ENCODE peak calls at places on chromosomes 5 and 9, in ten cellular contexts. P is colonic mucosa, S is OCI-LY7, Y is breast epithelium, C is pancreas, I is prostate gland, K is stomach, T is dorsolateral prefrontal cortex, H is GM12878, V is tibial artery. G is an unnamed sample.

GRCh38 chr9:92614123-92614510 is 55.8 kb downstream of the IPPK start:
- DNase-seq in Y (peak), V (no peak), K (no peak), C (no peak), I (no peak), T (no peak), P (no peak), H (no peak), S (no peak), G (no peak)

GRCh38 chr9:131835132-131835910 is 95.4 kb upstream of the RAPGEF1 start:
- DNase-seq in Y (no peak), C (no peak), H (no peak), V (no peak), S (no peak), I (no peak), K (no peak), T (no peak), P (no peak), G (no peak)

GRCh38 chr5:3139596-3139995 is 388.1 kb upstream of the IRX2 start:
- DNase-seq in T (no peak), Y (no peak), C (no peak), K (no peak), V (no peak), S (no peak), I (no peak), P (no peak), H (no peak), G (no peak)

GRCh38 chr9:133148351-133149129 is 15.2 kb downstream of the GBGT1 start:
- DNase-seq in S (peak), H (no peak), T (no peak), I (peak), K (peak), V (peak), Y (peak), C (peak), P (peak), G (no peak)

GRCh38 chr9:105510024-105510423 is 47.9 kb upstream of the FKTN start:
- DNase-seq in V (no peak), C (no peak), H (peak), Y (no peak), S (no peak), K (no peak), T (no peak), I (no peak), P (no peak), G (peak)

GRCh38 chr9:89684218-89684617 is 79.4 kb downstream of the GADD45G start:
- DNase-seq in Y (no peak), H (no peak), S (no peak), T (no peak), I (no peak), P (no peak), K (no peak), V (no peak), C (no peak), G (no peak)

GRCh38 chr9:4315582-4316215 is 15.8 kb upstream of the GLIS3 start:
- DNase-seq in K (peak), I (peak), T (no peak), Y (peak), C (peak), S (peak), P (peak), H (peak), V (peak), G (peak)

GRCh38 chr5:62731011-62731410 is 152.4 kb downstream of the LRRC70 start:
- DNase-seq in K (no peak), P (no peak), V (no peak), I (no peak), H (no peak), S (no peak), T (no peak), Y (no peak), C (no peak), G (no peak)

GRCh38 chr9:126615251-126615790 is 1.6 kb downstream of the LMX1B start:
- DNase-seq in P (no peak), C (peak), S (no peak), Y (peak), K (peak), H (no peak), V (no peak), T (no peak), I (no peak), G (no peak)

GRCh38 chr5:39986614-39987013 is 561.8 kb upstream of the DAB2 start:
- DNase-seq in Y (no peak), S (no peak), K (no peak), P (no peak), I (no peak), T (no peak), H (no peak), V (no peak), C (no peak), G (no peak)

GRCh38 chr9:37370968-37371563 is 51.4 kb upstream of the GRHPR start:
- DNase-seq in P (no peak), H (peak), T (no peak), Y (no peak), V (no peak), C (no peak), K (no peak), I (no peak), S (peak), G (no peak)

GRCh38 chr9:129052592-129052991 is 16.2 kb downstream of the MIGA2 start:
- DNase-seq in V (no peak), T (no peak), C (peak), Y (peak), H (no peak), S (no peak), I (peak), K (peak), P (peak), G (no peak)

GRCh38 chr9:82410306-82410705 is 421.7 kb downstream of the SPATA31D1 start:
- DNase-seq in S (no peak), V (no peak), Y (no peak), K (no peak), H (peak), C (no peak), T (no peak), P (no peak), I (no peak), G (no peak)

GRCh38 chr9:109014267-109015025 is 1.1 kb upstream of the CTNNAL1 start:
- DNase-seq in P (peak), V (peak), I (no peak), K (no peak), Y (no peak), T (no peak), H (no peak), S (no peak), C (no peak), G (peak)

GRCh38 chr9:85142461-85143401 is 473.2 kb downstream of the NTRK2 start:
- DNase-seq in H (peak), Y (no peak), T (no peak), I (no peak), S (peak), K (no peak), C (no peak), V (peak), P (no peak), G (no peak)

GRCh38 chr9:3850083-3850482 is 324.3 kb upstream of the RFX3 start:
- DNase-seq in S (no peak), T (no peak), P (no peak), I (no peak), Y (no peak), K (no peak), H (no peak), V (no peak), C (no peak), G (no peak)

GRCh38 chr5:143456952-143457547 is 53.6 kb upstream of the NR3C1 start:
- DNase-seq in C (no peak), I (no peak), P (no peak), S (no peak), T (no peak), K (no peak), H (no peak), V (no peak), Y (no peak), G (peak)

GRCh38 chr9:124334568-124335319 is 77.0 kb downstream of the NEK6 start:
- DNase-seq in P (no peak), V (no peak), Y (no peak), I (no peak), C (no peak), S (no peak), H (no peak), K (no peak), T (no peak), G (no peak)

GRCh38 chr9:89410709-89411111 is 87.2 kb downstream of the SEMA4D start:
- DNase-seq in C (no peak), H (peak), Y (no peak), K (no peak), T (no peak), S (no peak), I (no peak), V (no peak), P (no peak), G (no peak)

GRCh38 chr9:78167356-78167755 is 68.5 kb upstream of the CEP78 start:
- DNase-seq in T (no peak), P (peak), C (no peak), S (no peak), Y (peak), K (peak), V (no peak), I (peak), H (no peak), G (no peak)

GRCh38 chr9:16619341-16619740 is 251.1 kb downstream of the BNC2 start:
- DNase-seq in S (no peak), T (no peak), K (no peak), C (no peak), H (no peak), Y (no peak), I (no peak), P (no peak), V (no peak), G (no peak)

GRCh38 chr5:130032807-130033206 is 128.5 kb downstream of the CHSY3 start:
- DNase-seq in K (no peak), T (peak), V (peak), Y (no peak), H (no peak), P (no peak), S (no peak), C (no peak), I (no peak), G (no peak)

GRCh38 chr5:105304859-105305258 is 1742.3 kb upstream of the NUDT12 start:
- DNase-seq in H (no peak), I (no peak), P (no peak), Y (no peak), V (no peak), C (no peak), S (no peak), T (no peak), K (no peak), G (no peak)
- TF ChIP-seq CTCF in H (no peak), I (no peak), P (no peak), Y (no peak), V (no peak), C (no peak), S (peak), T (no peak), K (no peak), G (peak)

DNA sequence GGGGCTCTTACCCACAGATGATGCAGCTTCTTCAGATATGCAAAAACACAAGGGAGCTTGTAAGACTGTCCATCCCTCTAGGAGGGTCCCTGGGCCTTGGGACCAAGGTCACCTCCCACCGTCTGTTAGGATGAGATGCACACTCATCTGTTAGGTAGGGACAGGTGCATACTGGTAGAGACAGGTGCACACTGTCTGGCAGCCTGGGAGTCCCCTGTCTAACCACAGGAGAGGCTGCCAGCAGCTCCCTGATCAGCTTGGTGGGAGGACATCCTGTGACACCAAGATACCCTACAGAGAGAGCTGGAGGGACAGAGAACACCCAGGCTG is 13.2 kb downstream of the TSPAN17 start:
- DNase-seq in V (no peak), C (no peak), H (no peak), K (no peak), S (no peak), Y (no peak), T (no peak), P (no peak), I (no peak), G (no peak)
- H3K27ac ChIP-seq in V (no peak), C (no peak), H (no peak), K (no peak), S (no peak), Y (no peak), T (peak), P (no peak), I (no peak), G (no peak)

DNA sequence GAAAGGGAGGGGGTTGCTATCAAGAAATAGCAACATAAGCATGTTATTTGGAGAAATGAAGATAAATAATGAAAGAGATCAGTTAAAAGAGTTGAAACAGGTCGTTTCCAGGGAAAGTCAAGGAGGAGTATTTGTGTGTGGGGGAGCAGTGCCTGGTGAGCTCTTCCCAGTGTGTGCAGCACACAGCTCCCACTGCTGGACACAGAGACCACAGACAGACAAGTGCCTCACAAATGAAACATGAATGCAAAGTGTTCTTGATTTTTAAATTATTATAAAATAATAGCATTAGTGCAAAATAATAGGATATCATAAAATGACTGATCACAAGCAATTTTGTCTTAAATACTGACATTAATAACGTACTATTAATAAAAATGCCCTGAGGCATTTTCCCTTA is 40.8 kb downstream of the LIFR start:
- DNase-seq in V (no peak), Y (no peak), C (no peak), T (no peak), I (no peak), H (no peak), P (no peak), S (no peak), K (no peak), G (peak)
- TF ChIP-seq CTCF in V (no peak), Y (peak), C (no peak), T (no peak), I (no peak), H (no peak), P (no peak), S (no peak), K (no peak), G (peak)

GRCh38 chr5:73436535-73437125 is 11.9 kb downstream of the FOXD1 start:
- DNase-seq in H (no peak), S (no peak), V (no peak), P (no peak), C (no peak), K (no peak), I (no peak), Y (no peak), T (no peak), G (no peak)
- H3K27ac ChIP-seq in H (no peak), S (no peak), V (peak), P (no peak), C (no peak), K (no peak), I (no peak), Y (no peak), T (peak), G (peak)

GRCh38 chr9:116191757-116192415 is 38.3 kb downstream of the PAPPA start:
- DNase-seq in V (no peak), P (no peak), Y (no peak), S (no peak), I (no peak), K (no peak), C (no peak), T (no peak), H (no peak), G (no peak)
- TF ChIP-seq CTCF in V (no peak), P (no peak), Y (no peak), S (no peak), I (no peak), K (no peak), C (no peak), T (no peak), H (no peak), G (peak)

GRCh38 chr9:91196103-91196761 is 165.5 kb downstream of the AUH start:
- DNase-seq in V (no peak), K (no peak), P (no peak), T (no peak), I (no peak), S (no peak), C (no peak), Y (no peak), H (no peak), G (no peak)
- H3K27ac ChIP-seq in V (peak), K (peak), P (peak), T (no peak), I (peak), S (no peak), C (peak), Y (peak), H (no peak), G (no peak)

DNA sequence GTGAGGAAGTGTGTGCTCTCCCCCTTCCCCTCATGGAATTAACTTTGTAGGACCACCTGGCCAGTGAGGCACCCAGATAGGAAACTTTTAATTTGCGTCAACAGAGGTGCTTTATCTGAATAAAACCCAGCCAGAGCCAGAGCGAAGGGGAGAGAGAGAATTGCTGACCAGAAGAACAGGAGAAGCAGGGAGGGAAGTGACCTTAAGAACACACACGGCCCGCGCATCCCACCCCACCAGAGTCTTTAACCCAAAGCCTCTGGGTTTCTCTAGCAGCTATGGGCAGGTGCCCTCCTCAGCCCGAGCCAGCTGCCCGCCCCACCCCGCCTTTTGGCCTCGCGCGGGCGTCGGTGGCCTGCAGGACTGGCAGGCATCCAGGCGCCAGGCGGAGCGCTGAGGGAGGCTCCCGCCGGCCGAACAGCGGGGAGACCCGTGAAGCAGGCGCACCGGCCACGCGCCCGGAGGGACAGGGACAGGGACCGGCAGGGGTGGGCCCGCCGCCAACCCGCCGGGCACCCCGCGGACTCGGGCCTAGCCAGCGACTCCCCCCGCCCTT is 568 bp downstream of the ERAP1 start:
- DNase-seq in P (peak), T (peak), H (no peak), S (peak), Y (peak), C (peak), K (peak), I (peak), V (peak), G (peak)
- TF ChIP-seq CTCF in P (no peak), T (no peak), H (no peak), S (no peak), Y (no peak), C (no peak), K (no peak), I (no peak), V (no peak), G (no peak)

GRCh38 chr5:159777049-159777448 is 139.2 kb upstream of the ADRA1B start:
- DNase-seq in S (no peak), H (no peak), I (no peak), C (no peak), Y (no peak), K (no peak), V (no peak), P (no peak), T (no peak), G (no peak)
- H3K27ac ChIP-seq in S (no peak), H (no peak), I (no peak), C (no peak), Y (no peak), K (no peak), V (peak), P (no peak), T (no peak), G (no peak)

DNA sequence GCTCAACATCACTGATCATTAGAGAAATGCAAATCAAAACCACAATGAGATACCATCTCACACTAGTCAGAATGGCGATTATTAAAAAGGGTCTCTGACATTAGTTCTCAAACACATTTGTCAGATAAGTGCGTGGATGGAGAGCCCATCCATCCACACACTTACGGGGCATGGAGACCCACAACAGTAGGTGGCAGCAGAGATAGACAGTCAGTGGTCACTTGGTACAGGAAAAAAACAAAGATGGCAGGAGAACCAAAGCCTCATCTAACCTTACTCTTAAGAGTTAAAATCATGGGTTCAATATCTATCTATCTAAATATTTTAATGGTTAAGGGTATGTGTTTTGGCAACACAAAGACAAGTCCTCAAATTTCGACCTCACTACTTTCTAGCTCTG is 1378.7 kb upstream of the C9orf72 start:
- DNase-seq in H (no peak), S (no peak), Y (no peak), C (no peak), I (no peak), T (no peak), V (no peak), P (no peak), K (no peak), G (no peak)
- TF ChIP-seq CTCF in H (peak), S (peak), Y (no peak), C (no peak), I (no peak), T (no peak), V (no peak), P (no peak), K (no peak), G (peak)